ENCODE peak calls at places on chromosome 14, in six cellular contexts. W is neural progenitor cell; S is mucosa of descending colon; H is gastrocnemius medialis; X is epithelial cell of proximal tubule; C is CD8-positive, alpha-beta T cell. D is an unnamed sample.

GRCh38 chr14:99899578-99900178 is 106.5 kb downstream of the EML1 start:
- DNase-seq in W (no peak), S (no peak), H (no peak), X (no peak), C (no peak), D (peak)

GRCh38 chr14:106442857-106443256 is 916.5 kb downstream of the TMEM121 start:
- DNase-seq in W (no peak), S (no peak), H (no peak), X (no peak), C (peak), D (peak)

GRCh38 chr14:72888636-72889201 is 5.2 kb downstream of the DPF3 start:
- DNase-seq in W (no peak), S (no peak), H (no peak), X (no peak), C (no peak), D (no peak)

GRCh38 chr14:28768549-28768870 is 1.9 kb downstream of the FOXG1 start:
- DNase-seq in W (no peak), S (no peak), H (no peak), X (no peak), C (no peak), D (no peak)

GRCh38 chr14:81018245-81018644 is 62.8 kb downstream of the TSHR start:
- DNase-seq in W (no peak), S (no peak), H (no peak), X (no peak), C (no peak), D (no peak)

GRCh38 chr14:61839452-61839851 is 77.2 kb downstream of the SNAPC1 start:
- DNase-seq in W (no peak), S (no peak), H (no peak), X (no peak), C (no peak), D (no peak)

GRCh38 chr14:80356413-80356812 is 145.1 kb upstream of the DIO2 start:
- DNase-seq in W (peak), S (no peak), H (no peak), X (no peak), C (no peak), D (peak)

GRCh38 chr14:50312734-50313054 is 570 bp downstream of the DMAC2L start:
- DNase-seq in W (no peak), S (no peak), H (no peak), X (no peak), C (no peak), D (no peak)

GRCh38 chr14:49585803-49586672 is at the start of gene RPS29:
- DNase-seq in W (peak), S (peak), H (peak), X (peak), C (peak), D (peak)

GRCh38 chr14:94795372-94795771 is 25.5 kb upstream of the GSC start:
- DNase-seq in W (no peak), S (no peak), H (no peak), X (no peak), C (no peak), D (no peak)

GRCh38 chr14:103576371-103577024 is 13.7 kb downstream of the COA8 start:
- DNase-seq in W (peak), S (peak), H (peak), X (peak), C (no peak), D (peak)

GRCh38 chr14:22819191-22819988 is 4.2 kb upstream of the SLC7A7 start:
- DNase-seq in W (no peak), S (peak), H (no peak), X (no peak), C (no peak), D (no peak)

GRCh38 chr14:36952702-36953101 is 219.7 kb downstream of the SLC25A21 start:
- DNase-seq in W (no peak), S (no peak), H (no peak), X (no peak), C (no peak), D (no peak)

GRCh38 chr14:100765991-100766390 is 39.3 kb downstream of the DLK1 start:
- DNase-seq in W (no peak), S (no peak), H (no peak), X (no peak), C (no peak), D (no peak)

GRCh38 chr14:64762044-64763034 is 58.1 kb downstream of the PLEKHG3 start:
- DNase-seq in W (peak), S (peak), H (peak), X (no peak), C (peak), D (peak)

GRCh38 chr14:104704252-104704651 is 14.8 kb downstream of the INF2 start:
- DNase-seq in W (no peak), S (no peak), H (no peak), X (no peak), C (no peak), D (no peak)

GRCh38 chr14:77625360-77625759 is 8.9 kb upstream of the SPTLC2 start:
- DNase-seq in W (no peak), S (no peak), H (no peak), X (no peak), C (no peak), D (no peak)

GRCh38 chr14:58362798-58363412 is 32.8 kb upstream of the TOMM20L start:
- DNase-seq in W (peak), S (no peak), H (no peak), X (no peak), C (no peak), D (peak)

GRCh38 chr14:24236689-24237462 is 4.1 kb downstream of the GMPR2 start:
- DNase-seq in W (no peak), S (no peak), H (no peak), X (no peak), C (no peak), D (no peak)

GRCh38 chr14:20934148-20934762 is 21.0 kb upstream of the RNASE2 start:
- DNase-seq in W (peak), S (no peak), H (no peak), X (no peak), C (peak), D (peak)

GRCh38 chr14:97827746-97828145 is 1030.6 kb downstream of the VRK1 start:
- DNase-seq in W (no peak), S (no peak), H (no peak), X (no peak), C (no peak), D (no peak)

GRCh38 chr14:77022219-77022852 is 6.2 kb downstream of the IRF2BPL start:
- DNase-seq in W (no peak), S (no peak), H (no peak), X (no peak), C (no peak), D (no peak)

GRCh38 chr14:76133103-76133502 is 18.6 kb upstream of the GPATCH2L start:
- DNase-seq in W (peak), S (no peak), H (no peak), X (no peak), C (no peak), D (peak)

GRCh38 chr14:96616168-96616681 is 114.0 kb downstream of the PAPOLA start:
- DNase-seq in W (peak), S (no peak), H (no peak), X (no peak), C (no peak), D (peak)

GRCh38 chr14:59582845-59583509 is 6.4 kb upstream of the CCDC175 start:
- DNase-seq in W (no peak), S (no peak), H (no peak), X (no peak), C (no peak), D (peak)

GRCh38 chr14:95003099-95003960 is 154.0 kb downstream of the DICER1 start:
- DNase-seq in W (no peak), S (no peak), H (no peak), X (no peak), C (no peak), D (no peak)

GRCh38 chr14:77323571-77323970 is 2.7 kb downstream of the GSTZ1 start:
- DNase-seq in W (no peak), S (no peak), H (no peak), X (no peak), C (no peak), D (no peak)

GRCh38 chr14:59254146-59254910 is 65.9 kb downstream of the DAAM1 start:
- DNase-seq in W (no peak), S (no peak), H (peak), X (no peak), C (no peak), D (peak)

GRCh38 chr14:57371013-57371412 is 19.4 kb upstream of the NAA30 start:
- DNase-seq in W (no peak), S (no peak), H (no peak), X (no peak), C (no peak), D (no peak)

GRCh38 chr14:89399594-89400068 is 17.4 kb downstream of the FOXN3 start:
- DNase-seq in W (peak), S (no peak), H (no peak), X (no peak), C (no peak), D (peak)

GRCh38 chr14:22177870-22178269 is 411.2 kb downstream of the DAD1 start:
- DNase-seq in W (no peak), S (no peak), H (no peak), X (no peak), C (no peak), D (no peak)

GRCh38 chr14:58705066-58705465 is 67.3 kb downstream of the DACT1 start:
- DNase-seq in W (no peak), S (no peak), H (no peak), X (no peak), C (no peak), D (no peak)

GRCh38 chr14:74495356-74495755 is 1.8 kb downstream of the ISCA2 start:
- DNase-seq in W (no peak), S (no peak), H (no peak), X (no peak), C (no peak), D (no peak)

GRCh38 chr14:74492413-74493342 is at the start of gene NPC2:
- DNase-seq in W (no peak), S (no peak), H (no peak), X (no peak), C (no peak), D (no peak)

GRCh38 chr14:74488788-74489397 is 4.2 kb downstream of the NPC2 start:
- DNase-seq in W (no peak), S (no peak), H (no peak), X (no peak), C (no peak), D (peak)

GRCh38 chr14:74493343-74494261 is at the start of gene ISCA2:
- DNase-seq in W (peak), S (peak), H (peak), X (peak), C (peak), D (peak)

DNA sequence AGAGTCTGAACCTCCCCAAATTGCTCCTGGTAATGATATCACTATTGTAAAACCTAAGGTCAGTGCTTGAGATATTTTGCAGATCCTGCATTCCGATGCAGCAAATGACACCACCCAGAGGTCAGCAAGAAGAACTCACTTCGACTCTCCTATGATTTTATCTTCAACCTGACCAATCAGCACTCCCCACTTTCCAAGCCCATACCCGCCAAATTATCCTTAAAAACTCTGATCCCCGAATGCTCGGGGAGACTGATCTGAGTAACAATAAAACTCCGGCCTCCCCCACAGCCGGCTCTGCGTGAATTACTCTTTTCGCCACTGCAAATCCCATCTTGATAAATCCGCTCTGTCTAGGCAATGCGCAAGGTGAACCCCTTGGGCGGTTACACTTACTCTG is 1.2 kb downstream of the NPC2 start:
- DNase-seq in W (peak), S (no peak), H (no peak), X (no peak), C (no peak), D (peak)
- TF ChIP-seq CTCF in W (peak), S (no peak), H (no peak), X (peak), C (no peak), D (peak)

GRCh38 chr14:54652890-54653201 is 85.9 kb downstream of the SAMD4A start:
- DNase-seq in W (no peak), S (no peak), H (no peak), X (no peak), C (no peak), D (no peak)

GRCh38 chr14:54651018-54651351 is 84.1 kb downstream of the SAMD4A start:
- DNase-seq in W (no peak), S (no peak), H (no peak), X (no peak), C (no peak), D (no peak)

GRCh38 chr14:54652188-54652889 is 85.4 kb downstream of the SAMD4A start:
- DNase-seq in W (peak), S (peak), H (peak), X (peak), C (no peak), D (peak)

GRCh38 chr14:54650331-54651017 is 83.5 kb downstream of the SAMD4A start:
- DNase-seq in W (no peak), S (no peak), H (peak), X (peak), C (no peak), D (peak)

GRCh38 chr14:54651649-54652048 is 84.7 kb downstream of the SAMD4A start:
- DNase-seq in W (no peak), S (no peak), H (no peak), X (no peak), C (no peak), D (no peak)
- H3K4me3 ChIP-seq in W (no peak), S (no peak), H (no peak), X (no peak), C (no peak), D (peak)

DNA sequence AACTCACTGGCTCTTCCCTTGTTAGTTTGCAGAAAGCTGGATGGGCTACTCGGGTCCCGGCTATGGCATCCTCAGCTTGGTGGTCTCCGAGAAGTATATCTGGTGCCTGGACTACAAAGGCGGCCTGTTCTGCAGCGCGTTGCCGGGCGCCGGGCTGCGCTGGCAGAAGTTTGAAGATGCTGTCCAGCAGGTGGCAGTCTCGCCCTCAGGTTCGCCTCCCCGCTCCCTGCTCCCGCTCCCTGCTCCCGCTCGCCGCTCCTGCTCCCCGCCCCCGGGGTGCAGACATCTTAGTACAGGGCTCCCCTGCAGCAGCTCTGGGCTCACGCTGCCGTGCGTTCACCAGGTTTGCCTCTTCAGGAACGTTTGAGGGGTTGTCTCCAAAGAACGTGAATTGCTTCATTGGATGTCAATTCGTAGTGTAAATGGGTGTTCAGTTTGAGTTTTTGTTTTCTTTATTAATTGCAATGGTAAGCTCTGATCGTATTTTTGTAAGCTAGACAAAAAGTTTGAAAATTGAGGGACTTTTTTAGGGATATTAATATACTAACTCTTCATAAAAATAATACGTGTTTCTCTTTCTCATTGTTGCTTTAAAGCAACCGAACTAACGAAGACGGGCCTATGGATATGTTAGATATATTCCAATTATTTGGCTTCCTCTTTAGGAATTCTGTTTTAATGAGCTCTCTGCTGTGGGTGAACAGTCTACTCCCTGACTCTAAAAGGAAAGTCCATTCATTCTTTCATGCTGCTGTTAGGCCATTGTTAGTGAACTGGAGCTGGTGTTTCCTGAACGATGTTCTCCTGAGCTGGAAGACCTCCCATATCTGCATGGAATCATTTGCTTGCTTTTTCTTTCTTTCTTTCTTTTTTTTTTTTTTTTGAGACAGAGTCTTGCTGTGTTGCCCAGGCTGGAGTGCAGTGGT is 71.3 kb downstream of the ANKRD9 start:
- DNase-seq in W (peak), S (peak), H (peak), X (no peak), C (peak), D (peak)
- TF ChIP-seq CTCF in W (peak), S (peak), H (peak), X (peak), C (peak), D (peak)

DNA sequence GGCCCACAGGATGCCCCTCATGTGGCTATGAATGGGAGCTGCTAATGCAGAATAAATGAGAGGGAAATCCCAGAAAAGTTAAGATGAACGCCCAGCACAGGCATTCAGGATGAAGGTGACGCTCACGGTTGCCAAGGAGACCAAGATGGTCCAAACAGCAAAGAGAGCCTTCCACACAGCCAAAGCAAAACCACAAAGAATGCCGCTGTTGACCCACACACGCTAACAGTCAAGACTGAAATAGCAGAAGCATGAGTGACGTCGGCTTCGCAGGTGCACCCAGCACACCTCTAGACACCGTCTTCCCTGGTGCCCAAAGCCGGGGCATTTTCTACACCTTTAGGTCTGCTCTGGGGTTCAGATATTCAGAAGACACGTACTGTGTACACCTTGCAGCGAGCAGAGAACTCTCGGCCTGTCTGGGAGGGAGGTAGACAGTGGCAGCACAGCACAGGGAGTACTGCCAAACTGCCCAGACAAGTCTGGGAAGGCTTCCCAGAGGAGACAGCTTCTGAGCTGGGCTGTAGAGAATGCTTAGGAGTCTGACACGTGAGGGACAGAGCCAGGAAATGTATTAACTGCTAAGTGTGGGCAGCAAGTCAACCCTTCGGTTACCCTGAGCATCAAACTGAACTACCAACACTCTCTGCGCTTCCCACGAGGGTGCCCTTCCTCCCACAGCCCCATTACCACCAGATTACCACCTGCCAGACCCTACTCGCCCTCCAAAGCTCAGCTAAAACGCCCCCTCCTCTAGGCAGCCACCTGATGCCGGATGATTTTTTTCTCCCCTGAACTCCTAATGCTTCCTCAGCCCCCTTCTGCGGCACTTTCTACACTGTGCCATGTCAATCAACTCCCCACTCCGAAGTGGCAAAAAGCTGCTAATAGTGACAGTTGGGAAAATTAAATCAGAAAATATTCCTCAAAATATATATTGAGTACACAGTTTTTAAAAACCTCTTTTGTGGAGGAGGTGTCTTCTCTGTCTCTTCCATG is 50.1 kb downstream of the CCDC88C start:
- DNase-seq in W (no peak), S (no peak), H (no peak), X (peak), C (peak), D (no peak)
- H3K4me3 ChIP-seq in W (no peak), S (no peak), H (no peak), X (no peak), C (peak), D (no peak)

GRCh38 chr14:68316078-68316868 is 476.6 kb downstream of the ZFP36L1 start:
- DNase-seq in W (no peak), S (no peak), H (no peak), X (no peak), C (no peak), D (no peak)

GRCh38 chr14:68320495-68320894 is 472.4 kb downstream of the ZFP36L1 start:
- DNase-seq in W (no peak), S (no peak), H (no peak), X (no peak), C (no peak), D (no peak)

GRCh38 chr14:68314642-68315041 is 478.2 kb downstream of the ZFP36L1 start:
- DNase-seq in W (no peak), S (no peak), H (no peak), X (no peak), C (no peak), D (no peak)

GRCh38 chr14:68317239-68317638 is 475.6 kb downstream of the ZFP36L1 start:
- DNase-seq in W (no peak), S (no peak), H (no peak), X (no peak), C (no peak), D (no peak)

GRCh38 chr14:68318788-68319187 is 474.1 kb downstream of the ZFP36L1 start:
- DNase-seq in W (no peak), S (no peak), H (no peak), X (no peak), C (no peak), D (no peak)
- TF ChIP-seq CTCF in W (no peak), S (no peak), H (no peak), X (no peak), C (no peak), D (no peak)

GRCh38 chr14:31024577-31025334 is 693 bp upstream of the AP4S1 start:
- DNase-seq in W (no peak), S (no peak), H (no peak), X (no peak), C (no peak), D (no peak)

GRCh38 chr14:31022386-31022785 is 3.1 kb upstream of the AP4S1 start:
- DNase-seq in W (no peak), S (no peak), H (no peak), X (no peak), C (no peak), D (no peak)

GRCh38 chr14:31025335-31026075 is at the start of gene AP4S1:
- DNase-seq in W (peak), S (peak), H (peak), X (no peak), C (peak), D (peak)

GRCh38 chr14:31026076-31026394 is at the start of gene STRN3:
- DNase-seq in W (no peak), S (no peak), H (no peak), X (no peak), C (no peak), D (no peak)

GRCh38 chr14:31024042-31024480 is 1.4 kb upstream of the AP4S1 start:
- DNase-seq in W (no peak), S (no peak), H (no peak), X (no peak), C (no peak), D (no peak)
- H3K4me3 ChIP-seq in W (peak), S (no peak), H (peak), X (peak), C (no peak), D (peak)